ENCODE peak calls at places on chromosomes 6 and 20, in nine cellular contexts. Y is foreskin fibroblast, T is A549, M is WERI-Rb-1, F is left lung, Z is astrocyte, I is heart left ventricle, K is sigmoid colon, J is adipocyte. R is an unnamed sample.

GRCh38 chr6:52503853-52504777 is 72.7 kb downstream of the TRAM2 start:
- DNase-seq in Y (no peak), T (peak), M (peak), F (peak), Z (peak), I (peak), K (peak), J (peak), R (peak)

GRCh38 chr20:63702751-63703470 is 4.9 kb downstream of the ARFRP1 start:
- DNase-seq in Y (no peak), T (no peak), M (no peak), F (no peak), Z (no peak), I (peak), K (peak), J (no peak), R (no peak)

GRCh38 chr6:112202639-112203341 is 51.6 kb downstream of the LAMA4 start:
- DNase-seq in Y (peak), T (no peak), M (no peak), F (no peak), Z (peak), I (no peak), K (no peak), J (peak), R (no peak)

GRCh38 chr6:92024071-92024470 is 1395.3 kb downstream of the EPHA7 start:
- DNase-seq in Y (no peak), T (no peak), M (no peak), F (no peak), Z (no peak), I (no peak), K (no peak), J (no peak), R (no peak)

GRCh38 chr20:61436268-61436667 is 184.2 kb downstream of the CDH4 start:
- DNase-seq in Y (peak), T (no peak), M (no peak), F (no peak), Z (peak), I (no peak), K (no peak), J (no peak), R (peak)

GRCh38 chr6:129744201-129744879 is 34.4 kb upstream of the ARHGAP18 start:
- DNase-seq in Y (peak), T (peak), M (peak), F (no peak), Z (peak), I (no peak), K (peak), J (peak), R (peak)

GRCh38 chr6:72669324-72669723 is 47.5 kb downstream of the KCNQ5 start:
- DNase-seq in Y (no peak), T (no peak), M (peak), F (no peak), Z (no peak), I (no peak), K (no peak), J (no peak), R (no peak)

GRCh38 chr20:31664696-31665354 is 27.1 kb downstream of the COX4I2 start:
- DNase-seq in Y (no peak), T (no peak), M (no peak), F (no peak), Z (no peak), I (no peak), K (no peak), J (no peak), R (no peak)

GRCh38 chr20:48728042-48728837 is 99.6 kb downstream of the PREX1 start:
- DNase-seq in Y (no peak), T (no peak), M (no peak), F (no peak), Z (no peak), I (no peak), K (peak), J (no peak), R (no peak)

GRCh38 chr20:57474816-57475215 is 50.1 kb downstream of the CTCFL start:
- DNase-seq in Y (no peak), T (no peak), M (no peak), F (no peak), Z (no peak), I (no peak), K (peak), J (no peak), R (no peak)

GRCh38 chr6:134537146-134537555 is 219.2 kb upstream of the SGK1 start:
- DNase-seq in Y (peak), T (peak), M (no peak), F (no peak), Z (peak), I (no peak), K (no peak), J (peak), R (peak)

GRCh38 chr6:31075528-31075927 is 36.8 kb downstream of the C6orf15 start:
- DNase-seq in Y (peak), T (no peak), M (no peak), F (no peak), Z (peak), I (no peak), K (no peak), J (peak), R (peak)

GRCh38 chr6:335146-335545 is 42.9 kb downstream of the DUSP22 start:
- DNase-seq in Y (no peak), T (no peak), M (no peak), F (no peak), Z (no peak), I (no peak), K (no peak), J (no peak), R (no peak)

DNA sequence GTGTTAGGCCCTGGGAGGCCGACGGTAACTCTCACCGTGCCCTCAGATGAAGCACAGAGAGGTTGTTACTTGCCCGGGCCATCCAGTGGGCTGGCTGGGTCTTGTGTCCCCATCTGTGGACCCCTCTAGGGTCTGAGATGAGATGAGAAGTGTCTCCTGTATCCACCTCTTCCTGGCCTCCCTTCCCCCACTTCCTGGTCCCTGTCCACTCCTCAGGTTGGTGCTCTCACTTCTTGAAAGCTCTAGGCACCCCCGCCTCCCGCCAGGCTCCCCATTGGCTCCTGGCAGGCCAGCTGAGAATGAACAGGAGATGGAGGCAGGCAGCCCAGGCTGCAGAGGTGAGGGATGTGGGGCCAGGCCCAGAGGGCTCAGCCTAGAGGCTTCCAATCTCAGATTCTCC is 1.5 kb downstream of the MMP24OS start:
- DNase-seq in Y (no peak), T (no peak), M (no peak), F (no peak), Z (no peak), I (no peak), K (no peak), J (no peak), R (no peak)
- H3K4me3 ChIP-seq in Y (peak), T (peak), M (no peak), F (peak), Z (peak), I (peak), K (no peak), J (peak), R (no peak)

GRCh38 chr20:855466-856360 is 22.2 kb downstream of the FAM110A start:
- DNase-seq in Y (no peak), T (no peak), M (no peak), F (no peak), Z (peak), I (no peak), K (no peak), J (no peak), R (peak)
- H3K4me3 ChIP-seq in Y (no peak), T (no peak), M (no peak), F (no peak), Z (no peak), I (no peak), K (no peak), J (no peak), R (no peak)

DNA sequence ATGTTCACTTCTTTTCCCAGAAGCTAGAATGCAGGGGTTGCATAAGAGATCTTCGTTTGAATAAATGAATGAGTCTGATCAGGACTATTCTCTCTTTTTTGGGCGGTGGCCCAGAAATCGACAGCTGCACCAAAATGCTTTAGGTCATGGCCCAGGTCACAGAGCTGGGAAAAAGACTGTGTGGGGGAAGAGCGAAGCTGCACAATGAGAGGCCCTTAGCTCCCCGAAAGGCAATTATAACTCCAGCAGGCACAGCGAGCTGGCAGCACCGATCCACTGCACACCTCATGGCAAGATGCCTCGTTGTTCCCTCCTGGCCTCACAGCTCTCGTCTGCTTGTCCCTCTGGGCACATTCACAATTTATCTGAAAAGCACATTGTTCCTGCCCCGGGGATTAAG is 69.2 kb downstream of the NRN1 start:
- DNase-seq in Y (no peak), T (no peak), M (no peak), F (no peak), Z (no peak), I (no peak), K (no peak), J (no peak), R (no peak)
- H3K4me3 ChIP-seq in Y (no peak), T (no peak), M (no peak), F (no peak), Z (no peak), I (no peak), K (no peak), J (no peak), R (no peak)

DNA sequence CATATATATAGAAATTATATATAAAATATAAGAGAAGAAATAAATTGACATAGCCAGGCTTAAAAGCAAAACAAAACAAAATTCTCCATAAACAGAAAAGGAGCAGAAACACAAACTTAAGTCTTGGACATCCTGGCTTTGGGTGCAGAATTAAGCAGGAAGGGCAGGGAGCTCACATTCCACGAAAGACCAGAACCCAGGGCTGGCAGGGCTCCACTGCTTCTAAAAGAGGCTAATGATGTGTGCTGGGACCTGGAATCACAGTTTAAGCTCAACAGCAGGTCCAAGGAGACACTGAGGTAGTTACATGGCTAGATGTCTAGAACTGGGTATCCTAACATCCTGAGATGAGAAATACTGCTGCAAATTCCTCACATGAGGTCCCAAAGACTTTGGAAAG is 210.3 kb downstream of the WDR27 start:
- DNase-seq in Y (no peak), T (no peak), M (no peak), F (no peak), Z (no peak), I (no peak), K (no peak), J (no peak), R (no peak)
- H3K4me3 ChIP-seq in Y (no peak), T (no peak), M (no peak), F (no peak), Z (no peak), I (no peak), K (no peak), J (no peak), R (no peak)

GRCh38 chr6:166370489-166370888 is 12.3 kb downstream of the MPC1 start:
- DNase-seq in Y (no peak), T (no peak), M (no peak), F (no peak), Z (no peak), I (no peak), K (no peak), J (no peak), R (no peak)
- H3K4me3 ChIP-seq in Y (no peak), T (no peak), M (no peak), F (no peak), Z (no peak), I (no peak), K (no peak), J (no peak), R (no peak)

GRCh38 chr6:37758234-37758633 is 60.6 kb upstream of the MDGA1 start:
- DNase-seq in Y (no peak), T (no peak), M (no peak), F (no peak), Z (no peak), I (no peak), K (no peak), J (no peak), R (no peak)

GRCh38 chr6:37758647-37759046 is 60.9 kb upstream of the ZFAND3 start:
- DNase-seq in Y (no peak), T (no peak), M (no peak), F (no peak), Z (no peak), I (no peak), K (no peak), J (no peak), R (no peak)

GRCh38 chr6:37757381-37757780 is 59.7 kb upstream of the MDGA1 start:
- DNase-seq in Y (no peak), T (no peak), M (no peak), F (no peak), Z (no peak), I (no peak), K (no peak), J (no peak), R (no peak)

GRCh38 chr6:37761872-37762271 is 57.7 kb upstream of the ZFAND3 start:
- DNase-seq in Y (no peak), T (no peak), M (no peak), F (no peak), Z (no peak), I (no peak), K (no peak), J (no peak), R (no peak)

GRCh38 chr6:37759221-37760154 is 60.0 kb upstream of the ZFAND3 start:
- DNase-seq in Y (no peak), T (no peak), M (no peak), F (no peak), Z (no peak), I (no peak), K (no peak), J (peak), R (no peak)
- H3K4me3 ChIP-seq in Y (no peak), T (no peak), M (no peak), F (no peak), Z (no peak), I (no peak), K (no peak), J (no peak), R (no peak)

GRCh38 chr20:23083553-23084220 is 2.4 kb downstream of the CD93 start:
- DNase-seq in Y (no peak), T (no peak), M (no peak), F (no peak), Z (no peak), I (no peak), K (no peak), J (no peak), R (no peak)

GRCh38 chr20:23084845-23085355 is 1.2 kb downstream of the CD93 start:
- DNase-seq in Y (no peak), T (no peak), M (no peak), F (no peak), Z (no peak), I (no peak), K (no peak), J (no peak), R (no peak)

GRCh38 chr20:23081263-23081811 is 4.8 kb downstream of the CD93 start:
- DNase-seq in Y (no peak), T (no peak), M (no peak), F (no peak), Z (no peak), I (no peak), K (no peak), J (no peak), R (no peak)

GRCh38 chr20:23084282-23084844 is 1.8 kb downstream of the CD93 start:
- DNase-seq in Y (no peak), T (no peak), M (no peak), F (no peak), Z (no peak), I (no peak), K (no peak), J (no peak), R (no peak)

GRCh38 chr20:23082846-23083552 is 3.1 kb downstream of the CD93 start:
- DNase-seq in Y (no peak), T (no peak), M (no peak), F (peak), Z (no peak), I (peak), K (no peak), J (no peak), R (peak)
- H3K4me3 ChIP-seq in Y (no peak), T (no peak), M (no peak), F (peak), Z (no peak), I (peak), K (no peak), J (no peak), R (no peak)

R was measured in bronchial epithelial cell.